ENCODE peak calls at places on chromosome 14, in five cellular contexts. One of them, this sample, is unnamed.

GRCh38 chr14:54730156-54730961 is 163.4 kb downstream of the SAMD4A start:
- ATAC-seq in GM12878: peak
- ATAC-seq in K562: peak
- ATAC-seq in heart left ventricle: peak
- ATAC-seq in IMR-90: peak
- ATAC-seq in this sample: peak

GRCh38 chr14:22976620-22977433 is 5.5 kb downstream of the AJUBA start:
- ATAC-seq in K562: peak
- ATAC-seq in GM12878: peak
- ATAC-seq in heart left ventricle: no peak
- ATAC-seq in IMR-90: no peak
- ATAC-seq in this sample: no peak

GRCh38 chr14:50082784-50083466 is 33.4 kb downstream of the VCPKMT start:
- ATAC-seq in K562: peak
- ATAC-seq in GM12878: peak
- ATAC-seq in heart left ventricle: no peak
- ATAC-seq in IMR-90: peak
- ATAC-seq in this sample: no peak

GRCh38 chr14:101027291-101027690 is 123.8 kb upstream of the RTL1 start:
- ATAC-seq in heart left ventricle: no peak
- ATAC-seq in GM12878: no peak
- ATAC-seq in K562: no peak
- ATAC-seq in IMR-90: no peak
- ATAC-seq in this sample: no peak

GRCh38 chr14:59333668-59334067 is 131.5 kb downstream of the GPR135 start:
- ATAC-seq in heart left ventricle: peak
- ATAC-seq in GM12878: no peak
- ATAC-seq in IMR-90: peak
- ATAC-seq in K562: no peak
- ATAC-seq in this sample: peak

GRCh38 chr14:100628225-100628624 is 41.0 kb upstream of the BEGAIN start:
- ATAC-seq in heart left ventricle: no peak
- ATAC-seq in GM12878: no peak
- ATAC-seq in K562: no peak
- ATAC-seq in IMR-90: no peak
- ATAC-seq in this sample: no peak

GRCh38 chr14:55749201-55749812 is 169.3 kb downstream of the KTN1 start:
- ATAC-seq in IMR-90: peak
- ATAC-seq in heart left ventricle: no peak
- ATAC-seq in GM12878: no peak
- ATAC-seq in K562: no peak
- ATAC-seq in this sample: no peak

GRCh38 chr14:105201156-105201927 is 20.2 kb upstream of the NUDT14 start:
- ATAC-seq in heart left ventricle: no peak
- ATAC-seq in K562: no peak
- ATAC-seq in GM12878: peak
- ATAC-seq in IMR-90: no peak
- ATAC-seq in this sample: no peak

GRCh38 chr14:73245401-73246325 is 8.4 kb downstream of the PAPLN start:
- ATAC-seq in GM12878: peak
- ATAC-seq in heart left ventricle: peak
- ATAC-seq in K562: peak
- ATAC-seq in IMR-90: peak
- ATAC-seq in this sample: peak

GRCh38 chr14:64501326-64502171 is 2.1 kb downstream of the ZBTB25 start:
- ATAC-seq in IMR-90: no peak
- ATAC-seq in K562: no peak
- ATAC-seq in GM12878: no peak
- ATAC-seq in heart left ventricle: peak
- ATAC-seq in this sample: peak

GRCh38 chr14:105197274-105197673 is 16.2 kb upstream of the NUDT14 start:
- ATAC-seq in IMR-90: peak
- ATAC-seq in K562: peak
- ATAC-seq in GM12878: peak
- ATAC-seq in heart left ventricle: peak
- ATAC-seq in this sample: peak

GRCh38 chr14:97878727-97879126 is 1081.5 kb downstream of the VRK1 start:
- ATAC-seq in GM12878: no peak
- ATAC-seq in K562: no peak
- ATAC-seq in heart left ventricle: peak
- ATAC-seq in IMR-90: no peak
- ATAC-seq in this sample: peak

GRCh38 chr14:97692084-97692483 is 894.9 kb downstream of the VRK1 start:
- ATAC-seq in GM12878: no peak
- ATAC-seq in heart left ventricle: no peak
- ATAC-seq in K562: no peak
- ATAC-seq in IMR-90: no peak
- ATAC-seq in this sample: no peak

GRCh38 chr14:99026471-99026870 is 245.5 kb downstream of the BCL11B start:
- ATAC-seq in heart left ventricle: no peak
- ATAC-seq in K562: no peak
- ATAC-seq in GM12878: no peak
- ATAC-seq in IMR-90: no peak
- ATAC-seq in this sample: no peak

DNA sequence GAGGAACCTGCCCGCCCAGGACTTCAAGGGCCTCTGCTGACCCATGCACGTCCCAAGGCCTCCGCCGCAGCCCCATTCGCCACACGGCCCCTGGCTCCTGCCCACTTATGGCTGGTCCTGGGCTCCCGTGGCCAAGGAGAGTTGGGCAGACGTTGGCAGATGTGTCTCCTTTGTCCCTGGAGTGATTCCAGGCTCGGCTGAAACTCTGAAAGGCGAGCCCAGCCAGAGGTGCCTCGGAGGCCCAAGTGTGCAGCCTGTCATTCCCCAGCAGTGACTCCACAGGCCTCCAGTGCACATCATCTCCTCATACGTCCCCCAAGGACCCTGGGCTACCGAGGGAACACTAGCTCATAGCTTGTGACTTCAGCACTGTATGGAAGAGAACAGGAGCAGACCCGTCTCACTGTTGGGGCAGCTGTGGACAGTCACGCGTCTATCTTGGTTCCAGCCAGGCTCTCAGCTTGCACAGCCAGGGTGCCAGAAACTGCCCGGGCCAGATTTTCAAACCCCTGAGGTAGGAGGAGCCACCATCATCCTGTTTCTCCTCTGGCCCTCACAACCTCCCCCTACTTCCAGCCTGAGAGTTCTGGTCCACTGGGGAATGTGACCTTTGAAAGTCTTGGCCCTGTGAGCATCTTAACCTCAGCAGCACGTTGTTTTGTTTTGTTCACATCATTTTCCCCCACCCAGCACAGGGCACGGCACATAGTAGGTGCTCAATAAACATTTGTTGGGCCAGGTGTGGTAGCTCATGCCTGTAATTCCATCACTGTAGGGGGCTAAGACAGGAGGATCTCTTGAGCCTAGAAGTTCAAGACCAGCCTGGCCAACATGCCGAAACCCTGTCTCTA is 50.2 kb downstream of the PSMA6 start:
- ATAC-seq in IMR-90: peak
- ATAC-seq in K562: no peak
- ATAC-seq in GM12878: no peak
- ATAC-seq in heart left ventricle: peak
- ATAC-seq in this sample: peak
- TF ChIP-seq POLR2A in IMR-90: no peak
- TF ChIP-seq POLR2A in K562: no peak
- TF ChIP-seq POLR2A in GM12878: no peak
- TF ChIP-seq POLR2A in heart left ventricle: no peak
- TF ChIP-seq POLR2A in this sample: no peak

DNA sequence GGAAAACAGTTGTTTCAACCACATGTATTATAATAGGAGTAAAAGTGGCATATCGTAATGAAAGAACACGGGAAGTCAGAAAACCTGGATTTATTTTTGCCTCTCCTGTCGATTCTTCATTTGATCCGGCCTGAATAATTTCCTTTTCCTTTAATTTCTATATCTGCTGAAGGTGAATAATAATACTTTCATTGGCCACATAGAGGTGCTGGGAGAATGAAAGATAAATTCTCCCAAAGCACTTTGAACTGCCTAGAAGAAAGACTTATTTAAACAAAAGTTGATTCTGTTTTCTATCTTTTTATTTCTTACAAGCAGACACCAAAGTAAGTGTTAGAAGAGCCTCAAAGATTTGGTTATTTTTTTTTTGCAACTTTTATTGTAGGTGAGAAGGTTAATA is 339.1 kb downstream of the RAD51B start:
- ATAC-seq in IMR-90: no peak
- ATAC-seq in GM12878: no peak
- ATAC-seq in K562: no peak
- ATAC-seq in heart left ventricle: no peak
- ATAC-seq in this sample: no peak
- H3K4me3 ChIP-seq in IMR-90: no peak
- H3K4me3 ChIP-seq in GM12878: no peak
- H3K4me3 ChIP-seq in K562: no peak
- H3K4me3 ChIP-seq in heart left ventricle: no peak
- H3K4me3 ChIP-seq in this sample: no peak

GRCh38 chr14:84770030-84770429 is 759.9 kb upstream of the FLRT2 start:
- ATAC-seq in IMR-90: no peak
- ATAC-seq in GM12878: no peak
- ATAC-seq in heart left ventricle: no peak
- ATAC-seq in K562: no peak
- ATAC-seq in this sample: no peak

GRCh38 chr14:84767434-84767833 is 762.5 kb upstream of the FLRT2 start:
- ATAC-seq in heart left ventricle: no peak
- ATAC-seq in IMR-90: no peak
- ATAC-seq in GM12878: no peak
- ATAC-seq in K562: no peak
- ATAC-seq in this sample: no peak
- TF ChIP-seq POLR2A in heart left ventricle: no peak
- TF ChIP-seq POLR2A in IMR-90: no peak
- TF ChIP-seq POLR2A in GM12878: no peak
- TF ChIP-seq POLR2A in K562: no peak
- TF ChIP-seq POLR2A in this sample: no peak

DNA sequence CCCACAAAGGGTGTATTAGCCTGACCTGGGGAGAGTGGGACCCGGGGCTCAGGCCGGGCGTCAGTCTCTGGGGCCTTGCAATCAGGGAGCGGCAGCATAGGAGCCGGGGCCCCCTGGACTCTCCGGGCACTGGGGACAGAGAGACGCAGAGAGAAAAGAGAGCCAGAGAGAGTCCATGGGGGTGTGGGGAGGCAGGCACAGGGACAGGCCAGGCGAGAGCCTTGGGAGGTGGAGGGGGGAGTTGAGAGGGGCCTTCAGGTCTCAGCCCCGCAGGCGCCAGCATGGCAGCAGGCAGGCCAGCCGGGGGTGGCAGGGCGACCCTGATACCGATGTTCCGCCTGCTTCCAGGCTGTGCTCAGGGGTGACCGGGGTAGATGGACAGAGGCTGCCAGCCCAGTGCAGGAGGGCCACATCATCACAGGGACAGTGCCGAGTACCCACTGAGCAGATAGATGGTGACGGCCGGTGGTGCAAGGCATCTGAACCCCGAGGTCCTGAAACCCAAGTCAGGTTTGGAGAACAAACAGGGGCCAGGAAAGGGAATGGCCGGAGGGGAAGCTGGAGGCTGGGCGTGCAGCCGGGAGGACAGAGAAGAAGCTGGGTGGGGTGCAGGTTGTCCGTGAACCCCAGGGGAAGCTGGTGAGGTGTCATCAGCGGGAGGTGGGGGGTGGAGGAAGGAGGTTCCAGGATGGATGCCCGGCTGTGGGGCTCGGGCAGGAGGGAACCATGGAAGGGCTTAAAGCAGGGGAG is 2.9 kb downstream of the EXOC3L4 start:
- ATAC-seq in GM12878: no peak
- ATAC-seq in heart left ventricle: no peak
- ATAC-seq in IMR-90: no peak
- ATAC-seq in K562: no peak
- ATAC-seq in this sample: no peak
- H3K4me3 ChIP-seq in GM12878: no peak
- H3K4me3 ChIP-seq in heart left ventricle: no peak
- H3K4me3 ChIP-seq in IMR-90: no peak
- H3K4me3 ChIP-seq in K562: no peak
- H3K4me3 ChIP-seq in this sample: no peak

GRCh38 chr14:32075636-32076277 is 1.3 kb upstream of the ARHGAP5 start:
- ATAC-seq in K562: peak
- ATAC-seq in GM12878: peak
- ATAC-seq in IMR-90: peak
- ATAC-seq in heart left ventricle: peak
- ATAC-seq in this sample: peak

GRCh38 chr14:32078030-32078793 is 1.1 kb downstream of the ARHGAP5 start:
- ATAC-seq in IMR-90: no peak
- ATAC-seq in GM12878: peak
- ATAC-seq in K562: peak
- ATAC-seq in heart left ventricle: no peak
- ATAC-seq in this sample: no peak

GRCh38 chr14:32077081-32078029 is at the start of gene ARHGAP5:
- ATAC-seq in IMR-90: peak
- ATAC-seq in heart left ventricle: peak
- ATAC-seq in K562: peak
- ATAC-seq in GM12878: peak
- ATAC-seq in this sample: peak

GRCh38 chr14:32074887-32075572 is 2.1 kb upstream of the ARHGAP5 start:
- ATAC-seq in GM12878: no peak
- ATAC-seq in heart left ventricle: no peak
- ATAC-seq in IMR-90: no peak
- ATAC-seq in K562: no peak
- ATAC-seq in this sample: no peak

GRCh38 chr14:32076278-32077080 is 625 bp upstream of the ARHGAP5 start:
- ATAC-seq in K562: peak
- ATAC-seq in GM12878: peak
- ATAC-seq in IMR-90: peak
- ATAC-seq in heart left ventricle: peak
- ATAC-seq in this sample: peak
- TF ChIP-seq POLR2A in K562: peak
- TF ChIP-seq POLR2A in GM12878: no peak
- TF ChIP-seq POLR2A in IMR-90: peak
- TF ChIP-seq POLR2A in heart left ventricle: peak
- TF ChIP-seq POLR2A in this sample: peak

DNA sequence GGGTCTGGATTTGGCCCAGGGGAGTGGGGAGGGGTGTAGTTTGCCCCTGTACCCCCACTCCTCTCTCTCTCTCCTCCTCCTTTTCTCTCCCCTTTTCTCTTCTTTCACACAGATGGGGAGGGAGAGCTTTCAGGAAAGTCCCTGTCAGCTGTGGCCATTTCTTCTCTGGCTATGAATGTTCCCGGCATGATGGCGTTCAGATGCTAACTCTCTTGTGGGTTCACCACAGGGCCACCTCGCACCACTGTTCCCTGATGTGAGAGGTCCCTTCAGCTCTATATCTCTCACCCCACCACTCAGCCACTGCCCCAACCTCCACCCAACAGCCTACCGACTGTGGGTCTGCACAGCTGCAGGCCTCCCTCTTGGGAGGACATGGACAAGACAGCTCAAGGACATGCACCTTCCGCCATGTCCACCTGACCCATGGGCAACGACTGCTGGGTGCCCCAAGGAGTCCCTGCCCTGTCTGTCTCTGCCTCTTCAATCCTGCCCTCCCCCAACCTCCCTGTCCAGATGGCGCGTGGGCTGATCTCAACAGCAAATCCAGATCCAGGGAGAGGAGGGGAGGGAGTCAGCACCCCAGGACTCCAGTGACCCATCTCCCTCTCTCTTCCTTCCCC is 15.9 kb upstream of the RPS6KL1 start:
- ATAC-seq in K562: no peak
- ATAC-seq in GM12878: peak
- ATAC-seq in IMR-90: no peak
- ATAC-seq in heart left ventricle: no peak
- ATAC-seq in this sample: no peak
- H3K4me3 ChIP-seq in K562: no peak
- H3K4me3 ChIP-seq in GM12878: no peak
- H3K4me3 ChIP-seq in IMR-90: no peak
- H3K4me3 ChIP-seq in heart left ventricle: no peak
- H3K4me3 ChIP-seq in this sample: no peak